ENCODE peak calls at places on chromosome 17, in four cellular contexts. G, L, W and U are unnamed samples.
A peak's percentile ranks its signal among the peaks of the same experiment; 100 is the strongest.

GRCh38 chr17:33560165-33560564 is 267.1 kb upstream of the ASIC2 start:
- DNase-seq in G (peak; percentile 24), L (no peak), W (no peak), U (no peak)

GRCh38 chr17:7132511-7133094 is 18.0 kb upstream of the ASGR2 start:
- DNase-seq in G (no peak), W (no peak), L (peak; percentile 49), U (no peak)

GRCh38 chr17:78529871-78530670 is 47.1 kb downstream of the DNAH17 start:
- DNase-seq in G (no peak), L (no peak), W (peak; percentile 40), U (no peak)

GRCh38 chr17:45137561-45138305 is 2.2 kb downstream of the ACBD4 start:
- DNase-seq in G (no peak), L (no peak), W (no peak), U (no peak)

GRCh38 chr17:14396542-14396941 is 95.7 kb downstream of the HS3ST3B1 start:
- DNase-seq in L (no peak), G (peak; percentile 34), W (no peak), U (no peak)

GRCh38 chr17:14776791-14777190 is 475.9 kb downstream of the HS3ST3B1 start:
- DNase-seq in G (peak; percentile 50), W (no peak), L (no peak), U (no peak)

GRCh38 chr17:66214893-66215528 is 14.2 kb downstream of the APOH start:
- DNase-seq in L (no peak), G (no peak), W (no peak), U (no peak)

GRCh38 chr17:79980246-79981043 is 55.2 kb downstream of the TBC1D16 start:
- DNase-seq in G (no peak), L (no peak), W (no peak), U (no peak)

GRCh38 chr17:74176546-74177001 is 26.9 kb upstream of the RPL38 start:
- DNase-seq in L (peak; percentile 25), G (peak; percentile 48), W (peak; percentile 63), U (no peak)

GRCh38 chr17:40327244-40327666 is 18.3 kb downstream of the RARA start:
- DNase-seq in G (no peak), W (no peak), L (peak; percentile 52), U (no peak)

GRCh38 chr17:39352986-39353385 is 48.4 kb downstream of the FBXL20 start:
- DNase-seq in L (no peak), W (no peak), G (no peak), U (no peak)

GRCh38 chr17:62825182-62825581 is 17.1 kb upstream of the MARCHF10 start:
- DNase-seq in G (no peak), W (no peak), L (no peak), U (no peak)

GRCh38 chr17:74968361-74968780 is 4.2 kb downstream of the HID1 start:
- DNase-seq in L (no peak), G (no peak), W (peak; percentile 88), U (no peak)

GRCh38 chr17:10628756-10629155 is 28.4 kb downstream of the MYH3 start:
- DNase-seq in W (no peak), G (no peak), L (no peak), U (no peak)

GRCh38 chr17:36515837-36516236 is 18.8 kb downstream of the MYO19 start:
- DNase-seq in L (no peak), G (no peak), W (no peak), U (no peak)

GRCh38 chr17:83083368-83084201 is 4.2 kb downstream of the METRNL start:
- DNase-seq in G (peak; percentile 99), W (no peak), L (no peak), U (no peak)

GRCh38 chr17:9386401-9386800 is 189.2 kb downstream of the STX8 start:
- DNase-seq in W (no peak), L (no peak), G (no peak), U (no peak)

GRCh38 chr17:36937961-36938565 is 788 bp downstream of the LHX1 start:
- DNase-seq in W (no peak), L (no peak), G (peak; percentile 25), U (no peak)

GRCh38 chr17:1143573-1143972 is 36.2 kb downstream of the ABR start:
- DNase-seq in G (peak; percentile 34), L (no peak), W (no peak), U (no peak)

GRCh38 chr17:57545836-57546305 is 199.2 kb downstream of the CCDC182 start:
- DNase-seq in L (no peak), W (no peak), G (no peak), U (no peak)

GRCh38 chr17:1882836-1883235 is 53.0 kb downstream of the RPA1 start:
- DNase-seq in G (peak; percentile 24), L (no peak), W (no peak), U (no peak)

GRCh38 chr17:63785556-63785955 is 11.6 kb downstream of the DDX42 start:
- DNase-seq in L (no peak), G (peak; percentile 78), W (no peak), U (no peak)

GRCh38 chr17:36661688-36662087 is 60.3 kb downstream of the MRM1 start:
- DNase-seq in G (no peak), W (no peak), L (no peak), U (no peak)

DNA sequence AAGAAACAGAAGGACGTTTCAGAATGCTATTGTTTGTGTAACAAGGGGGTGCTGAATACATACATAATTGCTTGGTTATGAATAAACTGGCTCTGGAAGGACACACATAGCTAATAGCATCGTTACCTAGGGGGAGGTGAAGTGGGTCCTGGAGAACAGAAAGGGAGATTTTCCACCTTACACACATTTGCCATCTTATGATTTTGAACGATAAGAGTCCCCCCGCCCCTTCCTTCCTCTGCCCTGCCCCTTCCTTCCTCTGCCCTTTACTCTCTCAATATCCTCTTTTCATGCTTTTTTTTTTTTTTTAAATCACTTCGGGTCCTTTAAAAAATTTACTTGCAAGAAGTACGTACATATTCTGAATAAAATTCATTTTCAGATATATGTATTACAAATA is 902 bp upstream of the DHRS7B start:
- DNase-seq in G (no peak), W (no peak), L (peak; percentile 66), U (no peak)
- H3K27ac ChIP-seq in G (no peak overlapping the region), W (peak overlapping the region; percentile 96), L (no peak overlapping the region), U (no peak overlapping the region)

DNA sequence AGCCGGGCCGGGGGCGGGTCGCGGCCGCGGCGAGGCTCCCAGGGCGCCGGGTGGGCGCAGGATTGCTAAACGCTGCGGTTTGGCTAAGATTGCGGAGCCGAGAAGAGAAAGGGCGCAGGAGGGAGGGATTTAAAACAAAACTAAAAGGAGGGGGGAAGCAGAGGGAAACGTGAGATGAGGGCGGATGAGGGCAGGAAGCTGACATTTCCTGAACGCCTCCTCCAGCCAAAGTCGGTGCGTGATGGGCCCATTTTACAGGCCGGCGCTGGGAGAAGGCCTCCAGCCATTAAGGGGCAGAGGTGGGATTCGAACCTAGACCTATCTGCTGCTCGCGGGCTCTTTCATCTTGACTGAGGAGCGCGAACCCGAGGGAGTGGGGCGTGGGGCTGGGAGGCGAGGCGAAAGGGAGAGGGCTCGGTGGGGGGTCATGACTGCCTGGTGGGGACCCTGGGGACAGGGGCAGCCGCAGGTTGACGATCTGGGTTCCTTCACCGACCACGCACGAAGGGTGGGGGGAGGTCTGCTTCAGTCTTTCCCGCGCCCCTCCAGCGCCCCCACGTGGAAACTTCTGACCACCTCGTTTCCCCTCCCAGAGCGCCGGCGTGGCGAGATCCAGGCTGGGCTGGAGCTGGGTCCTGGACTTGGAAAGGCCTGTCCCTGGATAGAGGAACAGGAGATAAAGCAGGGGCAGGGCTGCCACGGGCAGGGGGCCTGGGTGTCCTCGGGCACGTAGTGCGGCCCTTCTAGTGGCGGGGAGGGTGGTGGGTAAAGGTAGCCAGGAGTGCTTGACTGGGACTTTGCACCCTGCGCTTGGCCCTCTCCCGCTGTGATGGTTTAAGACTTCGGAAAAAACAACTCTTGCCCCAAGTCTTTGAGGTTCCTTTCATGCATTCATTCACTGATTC is 3.8 kb upstream of the TAC4 start:
- DNase-seq in L (peak; percentile 60), G (peak; percentile 59), W (peak; percentile 75), U (no peak)
- TF ChIP-seq POLR2A in L (no peak), G (no peak), W (no peak), U (no peak)

GRCh38 chr17:81888988-81889595 is 2.3 kb downstream of the ALYREF start:
- DNase-seq in W (no peak), G (no peak), L (no peak), U (no peak)
- H3K27ac ChIP-seq in W (no peak overlapping the region), G (no peak overlapping the region), L (no peak overlapping the region), U (no peak overlapping the region)

GRCh38 chr17:4942760-4943508 is 2.9 kb downstream of the RNF167 start:
- DNase-seq in W (no peak), L (no peak), G (no peak), U (no peak)
- TF ChIP-seq POLR2A in W (no peak), L (no peak), G (no peak), U (no peak)

GRCh38 chr17:19645608-19646250 is 2.8 kb upstream of the ALDH3A2 start:
- DNase-seq in L (peak; percentile 30), G (no peak), W (no peak), U (no peak)

GRCh38 chr17:19648475-19649406 is at the start of gene ALDH3A2:
- DNase-seq in G (peak; percentile 79), W (peak; percentile 97), L (peak; percentile 99), U (peak; percentile 78)

GRCh38 chr17:19644493-19645210 is 3.9 kb upstream of the ALDH3A2 start:
- DNase-seq in G (no peak), W (no peak), L (no peak), U (no peak)

GRCh38 chr17:19647697-19648474 is 665 bp upstream of the ALDH3A2 start:
- DNase-seq in L (peak; percentile 49), G (peak; percentile 54), W (peak; percentile 54), U (no peak)

DNA sequence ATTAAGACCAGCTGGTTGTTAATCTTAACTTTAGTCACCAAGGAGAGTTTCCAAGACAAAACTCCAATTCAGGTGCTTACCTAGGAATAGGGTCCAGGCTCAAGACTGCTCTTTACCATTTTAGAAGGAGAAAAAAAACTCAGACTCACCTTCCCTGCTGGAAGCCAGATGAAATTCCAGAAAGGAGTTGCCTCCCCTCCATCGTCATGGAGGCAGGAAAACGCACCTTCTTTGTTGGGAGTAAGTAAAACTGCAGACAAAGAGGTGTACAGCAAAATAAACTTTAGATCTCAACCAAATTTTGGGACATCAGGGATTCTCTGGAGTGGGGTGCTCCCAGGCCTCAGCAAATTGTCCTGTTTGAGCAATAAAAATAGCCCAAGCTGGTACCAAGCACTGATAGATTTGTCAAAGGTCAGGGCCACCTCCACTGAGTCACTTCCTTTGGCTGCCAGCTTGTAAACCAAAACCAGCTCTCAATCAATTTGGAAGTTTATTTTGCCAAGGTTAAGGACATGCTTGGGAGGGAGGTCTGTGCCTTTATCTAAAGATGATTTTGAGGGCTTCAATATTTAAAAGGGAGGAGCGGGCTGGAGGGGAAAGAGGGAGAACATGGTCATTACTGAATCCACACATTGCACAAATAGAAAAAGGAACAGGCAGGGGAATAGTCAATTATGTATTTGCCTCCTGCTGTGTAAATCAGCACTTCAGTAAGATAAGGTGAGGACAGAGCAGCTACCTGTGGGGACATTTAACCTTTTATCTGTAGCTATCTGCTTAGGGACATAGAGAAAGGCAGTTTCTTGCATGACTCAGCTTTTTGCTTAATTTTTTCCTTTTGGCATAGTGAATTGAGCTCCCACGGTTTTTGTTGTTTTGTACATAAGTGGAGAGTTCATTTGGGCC is 1.5 kb upstream of the ALDH3A2 start:
- DNase-seq in W (no peak), G (no peak), L (no peak), U (no peak)
- H3K27ac ChIP-seq in W (peak overlapping the region; percentile 97), G (no peak overlapping the region), L (peak overlapping the region; percentile 85), U (peak overlapping the region; percentile 97)

GRCh38 chr17:68378202-68379149 is 78.8 kb downstream of the WIPI1 start:
- DNase-seq in G (peak; percentile 94), W (peak; percentile 71), L (peak; percentile 46), U (peak; percentile 35)
- TF ChIP-seq POLR2A in G (peak; percentile 63), W (no peak), L (no peak), U (peak; percentile 25)